ENCODE peak calls at places on chromosomes 7 and 10, in six cellular contexts. One of them, this sample, is unnamed.

GRCh38 chr7:24786306-24786705 is 29.0 kb upstream of the GSDME start:
- DNase-seq in esophagus squamous epithelium: no peak
- DNase-seq in astrocyte of the spinal cord: no peak
- DNase-seq in activated CD4-positive, alpha-beta T cell treated with anti-CD3 and anti-CD28 coated beads for 36 hours: no peak
- DNase-seq in chondrocyte: no peak
- DNase-seq in adrenal gland: no peak
- DNase-seq in this sample: no peak

GRCh38 chr7:79282051-79282694 is 171.3 kb downstream of the MAGI2 start:
- DNase-seq in activated CD4-positive, alpha-beta T cell treated with anti-CD3 and anti-CD28 coated beads for 36 hours: no peak
- DNase-seq in astrocyte of the spinal cord: peak; percentile 76
- DNase-seq in adrenal gland: peak; percentile 54
- DNase-seq in chondrocyte: no peak
- DNase-seq in esophagus squamous epithelium: no peak
- DNase-seq in this sample: no peak

GRCh38 chr10:43151371-43151770 is 13.1 kb downstream of the CSGALNACT2 start:
- DNase-seq in activated CD4-positive, alpha-beta T cell treated with anti-CD3 and anti-CD28 coated beads for 36 hours: no peak
- DNase-seq in chondrocyte: no peak
- DNase-seq in astrocyte of the spinal cord: no peak
- DNase-seq in esophagus squamous epithelium: no peak
- DNase-seq in adrenal gland: no peak
- DNase-seq in this sample: no peak

GRCh38 chr7:2757361-2757903 is 69.4 kb downstream of the AMZ1 start:
- DNase-seq in chondrocyte: no peak
- DNase-seq in esophagus squamous epithelium: no peak
- DNase-seq in adrenal gland: peak; percentile 95
- DNase-seq in activated CD4-positive, alpha-beta T cell treated with anti-CD3 and anti-CD28 coated beads for 36 hours: no peak
- DNase-seq in astrocyte of the spinal cord: no peak
- DNase-seq in this sample: no peak

GRCh38 chr10:128047337-128047736 is 78.9 kb downstream of the MKI67 start:
- DNase-seq in esophagus squamous epithelium: peak; percentile 61
- DNase-seq in chondrocyte: peak; percentile 69
- DNase-seq in astrocyte of the spinal cord: no peak
- DNase-seq in activated CD4-positive, alpha-beta T cell treated with anti-CD3 and anti-CD28 coated beads for 36 hours: peak; percentile 92
- DNase-seq in adrenal gland: peak; percentile 76
- DNase-seq in this sample: peak; percentile 71

GRCh38 chr7:1571261-1571650 is 1.4 kb upstream of the PSMG3 start:
- DNase-seq in activated CD4-positive, alpha-beta T cell treated with anti-CD3 and anti-CD28 coated beads for 36 hours: no peak
- DNase-seq in astrocyte of the spinal cord: peak; percentile 84
- DNase-seq in chondrocyte: no peak
- DNase-seq in esophagus squamous epithelium: no peak
- DNase-seq in adrenal gland: no peak
- DNase-seq in this sample: no peak

GRCh38 chr7:957418-958220 is 3.1 kb upstream of the ADAP1 start:
- DNase-seq in astrocyte of the spinal cord: no peak
- DNase-seq in activated CD4-positive, alpha-beta T cell treated with anti-CD3 and anti-CD28 coated beads for 36 hours: no peak
- DNase-seq in chondrocyte: peak; percentile 88
- DNase-seq in adrenal gland: no peak
- DNase-seq in esophagus squamous epithelium: no peak
- DNase-seq in this sample: no peak

GRCh38 chr10:8045728-8046494 is 8.6 kb upstream of the GATA3 start:
- DNase-seq in chondrocyte: no peak
- DNase-seq in activated CD4-positive, alpha-beta T cell treated with anti-CD3 and anti-CD28 coated beads for 36 hours: no peak
- DNase-seq in astrocyte of the spinal cord: no peak
- DNase-seq in esophagus squamous epithelium: no peak
- DNase-seq in adrenal gland: peak; percentile 45
- DNase-seq in this sample: no peak

GRCh38 chr7:159061674-159062212 is 82.9 kb downstream of the VIPR2 start:
- DNase-seq in activated CD4-positive, alpha-beta T cell treated with anti-CD3 and anti-CD28 coated beads for 36 hours: no peak
- DNase-seq in esophagus squamous epithelium: no peak
- DNase-seq in adrenal gland: peak; percentile 39
- DNase-seq in astrocyte of the spinal cord: no peak
- DNase-seq in chondrocyte: no peak
- DNase-seq in this sample: peak; percentile 25

GRCh38 chr10:69974551-69975155 is 78.0 kb upstream of the MACROH2A2 start:
- DNase-seq in chondrocyte: no peak
- DNase-seq in activated CD4-positive, alpha-beta T cell treated with anti-CD3 and anti-CD28 coated beads for 36 hours: no peak
- DNase-seq in astrocyte of the spinal cord: peak; percentile 63
- DNase-seq in adrenal gland: no peak
- DNase-seq in esophagus squamous epithelium: no peak
- DNase-seq in this sample: no peak

GRCh38 chr10:132710746-132711617 is 75.0 kb downstream of the NKX6-2 start:
- DNase-seq in chondrocyte: peak; percentile 62
- DNase-seq in esophagus squamous epithelium: no peak
- DNase-seq in adrenal gland: no peak
- DNase-seq in activated CD4-positive, alpha-beta T cell treated with anti-CD3 and anti-CD28 coated beads for 36 hours: no peak
- DNase-seq in astrocyte of the spinal cord: no peak
- DNase-seq in this sample: no peak

GRCh38 chr7:105877736-105878135 is 1.3 kb upstream of the ATXN7L1 start:
- DNase-seq in activated CD4-positive, alpha-beta T cell treated with anti-CD3 and anti-CD28 coated beads for 36 hours: no peak
- DNase-seq in chondrocyte: no peak
- DNase-seq in astrocyte of the spinal cord: no peak
- DNase-seq in esophagus squamous epithelium: no peak
- DNase-seq in adrenal gland: no peak
- DNase-seq in this sample: no peak

GRCh38 chr10:62075912-62076311 is 174.4 kb downstream of the ARID5B start:
- DNase-seq in activated CD4-positive, alpha-beta T cell treated with anti-CD3 and anti-CD28 coated beads for 36 hours: no peak
- DNase-seq in chondrocyte: no peak
- DNase-seq in adrenal gland: no peak
- DNase-seq in astrocyte of the spinal cord: no peak
- DNase-seq in esophagus squamous epithelium: no peak
- DNase-seq in this sample: no peak

GRCh38 chr7:5758753-5759330 is 22.6 kb downstream of the RNF216 start:
- DNase-seq in astrocyte of the spinal cord: no peak
- DNase-seq in adrenal gland: no peak
- DNase-seq in chondrocyte: no peak
- DNase-seq in esophagus squamous epithelium: no peak
- DNase-seq in activated CD4-positive, alpha-beta T cell treated with anti-CD3 and anti-CD28 coated beads for 36 hours: no peak
- DNase-seq in this sample: no peak

GRCh38 chr10:131068311-131068710 is 243.2 kb downstream of the TCERG1L start:
- DNase-seq in chondrocyte: no peak
- DNase-seq in adrenal gland: no peak
- DNase-seq in astrocyte of the spinal cord: no peak
- DNase-seq in esophagus squamous epithelium: no peak
- DNase-seq in activated CD4-positive, alpha-beta T cell treated with anti-CD3 and anti-CD28 coated beads for 36 hours: no peak
- DNase-seq in this sample: no peak

GRCh38 chr10:7532723-7533498 is 122.1 kb upstream of the SFMBT2 start:
- DNase-seq in astrocyte of the spinal cord: no peak
- DNase-seq in adrenal gland: peak; percentile 24
- DNase-seq in esophagus squamous epithelium: no peak
- DNase-seq in chondrocyte: no peak
- DNase-seq in activated CD4-positive, alpha-beta T cell treated with anti-CD3 and anti-CD28 coated beads for 36 hours: no peak
- DNase-seq in this sample: no peak

GRCh38 chr7:121302214-121302745 is 26.5 kb upstream of the WNT16 start:
- DNase-seq in chondrocyte: no peak
- DNase-seq in astrocyte of the spinal cord: peak; percentile 84
- DNase-seq in esophagus squamous epithelium: no peak
- DNase-seq in activated CD4-positive, alpha-beta T cell treated with anti-CD3 and anti-CD28 coated beads for 36 hours: no peak
- DNase-seq in adrenal gland: no peak
- DNase-seq in this sample: no peak

GRCh38 chr7:80770675-80771081 is 132.2 kb downstream of the CD36 start:
- DNase-seq in astrocyte of the spinal cord: peak; percentile 27
- DNase-seq in chondrocyte: no peak
- DNase-seq in activated CD4-positive, alpha-beta T cell treated with anti-CD3 and anti-CD28 coated beads for 36 hours: no peak
- DNase-seq in esophagus squamous epithelium: no peak
- DNase-seq in adrenal gland: no peak
- DNase-seq in this sample: no peak

GRCh38 chr10:132590094-132590751 is 52.6 kb downstream of the INPP5A start:
- DNase-seq in chondrocyte: peak; percentile 83
- DNase-seq in esophagus squamous epithelium: no peak
- DNase-seq in astrocyte of the spinal cord: no peak
- DNase-seq in adrenal gland: no peak
- DNase-seq in activated CD4-positive, alpha-beta T cell treated with anti-CD3 and anti-CD28 coated beads for 36 hours: no peak
- DNase-seq in this sample: no peak

GRCh38 chr10:123135415-123136141 is at the start of gene HMX3:
- DNase-seq in esophagus squamous epithelium: no peak
- DNase-seq in adrenal gland: no peak
- DNase-seq in activated CD4-positive, alpha-beta T cell treated with anti-CD3 and anti-CD28 coated beads for 36 hours: peak; percentile 76
- DNase-seq in astrocyte of the spinal cord: no peak
- DNase-seq in chondrocyte: no peak
- DNase-seq in this sample: no peak

GRCh38 chr10:17981766-17982380 is 30.2 kb downstream of the SLC39A12 start:
- DNase-seq in activated CD4-positive, alpha-beta T cell treated with anti-CD3 and anti-CD28 coated beads for 36 hours: no peak
- DNase-seq in esophagus squamous epithelium: no peak
- DNase-seq in astrocyte of the spinal cord: peak; percentile 86
- DNase-seq in adrenal gland: no peak
- DNase-seq in chondrocyte: no peak
- DNase-seq in this sample: no peak

GRCh38 chr10:117226813-117227451 is 14.0 kb upstream of the SLC18A2 start:
- DNase-seq in adrenal gland: peak; percentile 71
- DNase-seq in astrocyte of the spinal cord: no peak
- DNase-seq in activated CD4-positive, alpha-beta T cell treated with anti-CD3 and anti-CD28 coated beads for 36 hours: peak; percentile 37
- DNase-seq in chondrocyte: no peak
- DNase-seq in esophagus squamous epithelium: no peak
- DNase-seq in this sample: peak; percentile 65

GRCh38 chr10:23461557-23461956 is 22.7 kb downstream of the OTUD1 start:
- DNase-seq in chondrocyte: no peak
- DNase-seq in adrenal gland: no peak
- DNase-seq in esophagus squamous epithelium: no peak
- DNase-seq in astrocyte of the spinal cord: no peak
- DNase-seq in activated CD4-positive, alpha-beta T cell treated with anti-CD3 and anti-CD28 coated beads for 36 hours: no peak
- DNase-seq in this sample: no peak

GRCh38 chr10:86962136-86962980 is 4.0 kb downstream of the SNCG start:
- DNase-seq in activated CD4-positive, alpha-beta T cell treated with anti-CD3 and anti-CD28 coated beads for 36 hours: peak; percentile 3
- DNase-seq in adrenal gland: peak; percentile 43
- DNase-seq in astrocyte of the spinal cord: no peak
- DNase-seq in chondrocyte: peak; percentile 76
- DNase-seq in esophagus squamous epithelium: no peak
- DNase-seq in this sample: no peak

GRCh38 chr7:101436857-101437576 is 74.3 kb downstream of the COL26A1 start:
- DNase-seq in chondrocyte: no peak
- DNase-seq in astrocyte of the spinal cord: no peak
- DNase-seq in adrenal gland: peak; percentile 82
- DNase-seq in activated CD4-positive, alpha-beta T cell treated with anti-CD3 and anti-CD28 coated beads for 36 hours: no peak
- DNase-seq in esophagus squamous epithelium: no peak
- DNase-seq in this sample: peak; percentile 91

GRCh38 chr7:98879198-98879988 is 1.1 kb downstream of the TRRAP start:
- DNase-seq in esophagus squamous epithelium: no peak
- DNase-seq in activated CD4-positive, alpha-beta T cell treated with anti-CD3 and anti-CD28 coated beads for 36 hours: peak; percentile 80
- DNase-seq in adrenal gland: peak; percentile 59
- DNase-seq in astrocyte of the spinal cord: no peak
- DNase-seq in chondrocyte: no peak
- DNase-seq in this sample: no peak

GRCh38 chr7:108109216-108109908 is 20.8 kb downstream of the LAMB4 start:
- DNase-seq in chondrocyte: no peak
- DNase-seq in adrenal gland: no peak
- DNase-seq in astrocyte of the spinal cord: no peak
- DNase-seq in activated CD4-positive, alpha-beta T cell treated with anti-CD3 and anti-CD28 coated beads for 36 hours: peak; percentile 37
- DNase-seq in esophagus squamous epithelium: no peak
- DNase-seq in this sample: no peak

This sample was measured in H1.